ENCODE peak calls at places on chromosomes 7 and 10, in six cellular contexts. H is psoas muscle, X is kidney, M is fibroblast of mammary gland, D is HFF-Myc, O is transverse colon. C is an unnamed sample.

GRCh38 chr10:97034958-97035769 is 150.6 kb downstream of the SLIT1 start:
- DNase-seq in X (no peak), O (no peak), H (no peak), M (no peak), D (no peak), C (no peak)

GRCh38 chr10:29591416-29591968 is 43.3 kb downstream of the SVIL start:
- DNase-seq in X (no peak), O (no peak), M (no peak), D (no peak), H (no peak), C (no peak)

GRCh38 chr10:91590904-91591791 is 41.7 kb downstream of the PPP1R3C start:
- DNase-seq in M (peak; percentile 63), X (peak; percentile 94), O (peak; percentile 29), H (no peak), D (peak; percentile 83), C (no peak)

GRCh38 chr7:46391215-46391614 is 470.1 kb upstream of the IGFBP3 start:
- DNase-seq in H (no peak), O (no peak), X (no peak), M (peak; percentile 60), D (peak; percentile 95), C (no peak)

GRCh38 chr10:8416755-8417154 is 362.3 kb downstream of the GATA3 start:
- DNase-seq in O (no peak), M (no peak), D (no peak), H (no peak), X (no peak), C (no peak)

GRCh38 chr7:91784469-91784868 is 96.0 kb downstream of the MTERF1 start:
- DNase-seq in D (peak; percentile 50), X (no peak), O (no peak), M (peak; percentile 79), H (no peak), C (peak; percentile 49)

GRCh38 chr7:80018941-80019808 is 115.5 kb upstream of the GNAI1 start:
- DNase-seq in O (peak; percentile 19), M (peak; percentile 51), X (no peak), D (peak; percentile 49), H (peak; percentile 15), C (peak; percentile 20)

GRCh38 chr7:74106846-74107245 is 23.2 kb downstream of the LIMK1 start:
- DNase-seq in D (no peak), H (no peak), X (no peak), M (no peak), O (no peak), C (no peak)

GRCh38 chr10:110504111-110504735 is 6.5 kb downstream of the DUSP5 start:
- DNase-seq in X (no peak), M (peak; percentile 93), O (peak; percentile 55), D (no peak), H (peak; percentile 36), C (no peak)

GRCh38 chr10:100637785-100638184 is 102.0 kb downstream of the HIF1AN start:
- DNase-seq in O (no peak), M (no peak), H (no peak), X (no peak), D (no peak), C (no peak)

GRCh38 chr10:132186488-132187413 is at the start of gene DPYSL4:
- DNase-seq in M (no peak), H (no peak), X (peak; percentile 72), O (no peak), D (no peak), C (no peak)

GRCh38 chr10:12372846-12373245 is 23.5 kb downstream of the CAMK1D start:
- DNase-seq in X (no peak), M (no peak), D (no peak), O (no peak), H (no peak), C (no peak)

GRCh38 chr7:128200376-128200775 is 40.7 kb upstream of the LEP start:
- DNase-seq in D (no peak), O (no peak), M (no peak), H (no peak), X (no peak), C (no peak)
- H3K4me3 ChIP-seq in D (no peak overlapping the region), O (no peak overlapping the region), M (no peak overlapping the region), H (no peak overlapping the region), X (no peak overlapping the region), C (no peak overlapping the region)

DNA sequence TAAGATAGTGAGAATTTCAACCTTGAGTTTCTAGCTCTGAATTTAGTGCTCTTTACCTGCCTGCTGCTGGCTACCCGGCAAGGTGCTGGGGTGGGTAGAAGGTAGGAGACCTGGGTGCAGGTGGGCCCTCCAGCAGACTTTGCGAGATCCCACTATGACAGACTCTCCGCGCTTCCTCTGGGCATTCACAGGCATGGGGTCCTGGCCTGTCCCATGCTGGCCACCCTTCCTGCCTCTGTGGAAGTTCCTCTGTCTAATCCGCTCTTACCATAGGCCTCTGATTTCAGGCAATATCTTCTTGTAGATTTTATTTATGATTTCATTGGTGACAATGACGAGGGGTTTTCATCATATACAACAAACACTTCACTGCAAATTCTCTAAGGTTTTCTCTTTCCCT is 1.2 kb upstream of the WDFY4 start:
- DNase-seq in O (no peak), H (no peak), D (no peak), X (no peak), M (no peak), C (no peak)
- H3K4me3 ChIP-seq in O (no peak overlapping the region), H (no peak overlapping the region), D (no peak overlapping the region), X (no peak overlapping the region), M (no peak overlapping the region), C (no peak overlapping the region)

DNA sequence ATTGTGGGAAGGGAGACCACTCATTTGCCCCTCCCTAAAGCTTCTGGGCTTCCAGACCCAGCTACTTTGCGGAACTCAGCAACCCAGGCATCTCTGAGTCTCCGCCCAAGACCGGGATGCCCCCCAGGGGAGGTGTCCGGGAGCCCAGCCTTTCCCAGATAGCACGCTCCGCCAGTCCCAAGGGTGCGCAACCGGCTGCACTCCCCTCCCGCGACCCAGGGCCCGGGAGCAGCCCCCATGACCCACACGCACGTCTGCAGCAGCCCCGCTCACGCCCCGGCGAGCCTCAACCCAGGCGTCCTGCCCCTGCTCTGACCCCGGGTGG is at the start of gene EPO:
- DNase-seq in X (no peak), O (no peak), D (no peak), H (no peak), M (no peak), C (no peak)
- H3K4me3 ChIP-seq in X (no peak within 1 kb of the TSS), O (peak within 1 kb of the TSS; percentile 18), D (no peak within 1 kb of the TSS), H (no peak within 1 kb of the TSS), M (no peak within 1 kb of the TSS), C (no peak within 1 kb of the TSS)

DNA sequence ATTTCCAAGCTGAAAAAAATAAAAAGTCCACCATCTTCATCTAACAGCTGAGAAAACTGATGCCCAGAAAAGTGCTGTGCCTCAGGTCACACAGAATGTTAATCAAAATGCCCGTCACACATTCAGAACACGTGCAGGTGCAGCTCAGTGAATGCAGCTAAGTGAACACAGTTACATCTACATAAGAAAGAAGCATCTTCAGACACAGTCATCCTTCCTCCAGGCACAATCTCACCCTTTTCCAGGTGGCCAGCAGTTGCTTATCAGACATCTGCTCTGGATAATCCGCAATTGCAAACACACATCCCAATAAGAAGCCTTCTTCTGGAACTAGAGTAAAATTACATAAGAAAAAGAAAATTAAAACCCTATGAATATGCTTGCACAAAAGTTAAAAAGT is 35.3 kb downstream of the PAXIP1 start:
- DNase-seq in D (no peak), M (no peak), O (no peak), X (no peak), H (no peak), C (no peak)
- H3K4me3 ChIP-seq in D (no peak overlapping the region), M (no peak overlapping the region), O (no peak overlapping the region), X (no peak overlapping the region), H (no peak overlapping the region), C (no peak overlapping the region)

GRCh38 chr10:45375101-45375500 is 1.1 kb downstream of the ALOX5 start:
- DNase-seq in D (no peak), M (no peak), H (no peak), O (no peak), X (no peak), C (no peak)
- H3K4me3 ChIP-seq in D (no peak overlapping the region), M (no peak overlapping the region), H (peak overlapping the region; percentile 58), O (peak overlapping the region; percentile 50), X (peak overlapping the region; percentile 39), C (no peak overlapping the region)

DNA sequence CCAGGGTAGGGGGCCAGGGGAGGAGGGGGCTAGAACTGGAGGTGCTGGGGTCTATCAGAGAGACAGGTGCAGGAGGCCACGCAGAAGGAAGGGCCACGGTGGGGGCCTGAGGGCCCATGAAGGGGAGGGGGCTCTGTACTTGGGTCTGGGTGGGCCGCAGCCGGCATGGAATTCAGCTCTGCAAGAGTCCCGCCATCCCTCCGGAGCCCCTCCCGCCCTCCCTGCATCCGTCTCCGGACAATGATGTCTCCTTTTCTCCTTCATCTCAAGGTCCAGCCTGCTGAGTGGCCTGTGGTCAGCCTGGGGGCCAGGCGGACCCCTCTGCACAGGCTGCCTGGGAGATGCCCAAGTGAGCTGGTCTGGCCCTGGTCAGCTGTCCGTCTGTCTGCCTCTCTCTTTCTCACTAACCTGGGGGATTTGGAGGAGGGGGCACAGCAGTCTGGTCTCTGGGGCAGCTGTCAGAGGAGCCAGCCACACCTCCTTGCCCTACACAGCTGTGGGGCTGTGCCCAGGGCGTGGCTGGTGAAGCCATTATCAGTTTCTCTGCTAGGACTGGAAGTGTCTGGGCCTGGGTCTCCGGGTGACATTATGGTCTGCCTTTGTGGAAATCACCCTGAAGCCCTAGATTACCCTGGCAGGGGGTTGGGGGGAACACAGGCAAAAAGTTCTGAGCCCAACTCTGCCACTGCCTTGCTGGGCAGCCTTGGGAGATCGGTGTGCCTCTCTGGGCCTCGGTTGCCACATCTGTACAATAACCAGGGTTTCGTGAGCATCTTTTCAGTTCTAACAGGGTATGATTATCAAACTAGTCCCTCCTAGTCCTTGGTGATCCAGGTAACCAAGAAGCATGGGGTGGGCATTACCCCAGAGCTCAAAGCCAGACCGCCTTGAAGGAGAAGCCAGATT is 19.0 kb upstream of the HSPB1 start:
- DNase-seq in D (no peak), M (no peak), X (no peak), O (no peak), H (no peak), C (no peak)
- H3K4me3 ChIP-seq in D (peak overlapping the region; percentile 22), M (peak overlapping the region; percentile 15), X (no peak overlapping the region), O (peak overlapping the region; percentile 42), H (no peak overlapping the region), C (peak overlapping the region; percentile 22)